ENCODE peak calls at places on chromosomes 6 and 20, in eight cellular contexts. One of them, this sample, is unnamed.

GRCh38 chr20:23244916-23245552 is 105.6 kb upstream of the NXT1 start:
- DNase-seq in endothelial cell of umbilical vein: no peak
- DNase-seq in tibial nerve: no peak
- DNase-seq in pancreas: no peak
- DNase-seq in naive thymus-derived CD4-positive, alpha-beta T cell: no peak
- DNase-seq in right lobe of liver: peak; percentile 31
- DNase-seq in mesendoderm: no peak
- DNase-seq in NT2/D1: no peak
- DNase-seq in this sample: no peak

GRCh38 chr6:158531566-158531965 is 28.3 kb upstream of the TMEM181 start:
- DNase-seq in endothelial cell of umbilical vein: no peak
- DNase-seq in tibial nerve: no peak
- DNase-seq in pancreas: no peak
- DNase-seq in naive thymus-derived CD4-positive, alpha-beta T cell: no peak
- DNase-seq in right lobe of liver: no peak
- DNase-seq in mesendoderm: no peak
- DNase-seq in NT2/D1: no peak
- DNase-seq in this sample: no peak

GRCh38 chr20:46963758-46964181 is 69.1 kb downstream of the EYA2 start:
- DNase-seq in endothelial cell of umbilical vein: no peak
- DNase-seq in tibial nerve: no peak
- DNase-seq in pancreas: no peak
- DNase-seq in naive thymus-derived CD4-positive, alpha-beta T cell: no peak
- DNase-seq in right lobe of liver: no peak
- DNase-seq in mesendoderm: no peak
- DNase-seq in NT2/D1: no peak
- DNase-seq in this sample: no peak

GRCh38 chr6:116556814-116557403 is 3.4 kb downstream of the CALHM4 start:
- DNase-seq in endothelial cell of umbilical vein: no peak
- DNase-seq in tibial nerve: no peak
- DNase-seq in pancreas: no peak
- DNase-seq in naive thymus-derived CD4-positive, alpha-beta T cell: no peak
- DNase-seq in right lobe of liver: no peak
- DNase-seq in mesendoderm: no peak
- DNase-seq in NT2/D1: no peak
- DNase-seq in this sample: no peak

GRCh38 chr6:83511901-83512681 is at the start of gene PRSS35:
- DNase-seq in endothelial cell of umbilical vein: peak; percentile 53
- DNase-seq in tibial nerve: no peak
- DNase-seq in pancreas: peak; percentile 46
- DNase-seq in naive thymus-derived CD4-positive, alpha-beta T cell: no peak
- DNase-seq in right lobe of liver: peak; percentile 53
- DNase-seq in mesendoderm: peak; percentile 95
- DNase-seq in NT2/D1: peak; percentile 50
- DNase-seq in this sample: no peak

GRCh38 chr6:5482619-5483018 is 221.3 kb downstream of the FARS2 start:
- DNase-seq in endothelial cell of umbilical vein: no peak
- DNase-seq in tibial nerve: no peak
- DNase-seq in pancreas: no peak
- DNase-seq in naive thymus-derived CD4-positive, alpha-beta T cell: no peak
- DNase-seq in right lobe of liver: no peak
- DNase-seq in mesendoderm: no peak
- DNase-seq in NT2/D1: no peak
- DNase-seq in this sample: no peak

GRCh38 chr6:55379895-55380294 is 52.6 kb downstream of the GFRAL start:
- DNase-seq in endothelial cell of umbilical vein: no peak
- DNase-seq in tibial nerve: no peak
- DNase-seq in pancreas: no peak
- DNase-seq in naive thymus-derived CD4-positive, alpha-beta T cell: no peak
- DNase-seq in right lobe of liver: no peak
- DNase-seq in mesendoderm: no peak
- DNase-seq in NT2/D1: no peak
- DNase-seq in this sample: no peak

GRCh38 chr20:20624914-20625313 is 87.5 kb downstream of the RALGAPA2 start:
- DNase-seq in endothelial cell of umbilical vein: no peak
- DNase-seq in tibial nerve: no peak
- DNase-seq in pancreas: no peak
- DNase-seq in naive thymus-derived CD4-positive, alpha-beta T cell: no peak
- DNase-seq in right lobe of liver: no peak
- DNase-seq in mesendoderm: no peak
- DNase-seq in NT2/D1: no peak
- DNase-seq in this sample: no peak

GRCh38 chr6:136059308-136059707 is 190.8 kb downstream of the MTFR2 start:
- DNase-seq in endothelial cell of umbilical vein: no peak
- DNase-seq in tibial nerve: no peak
- DNase-seq in pancreas: no peak
- DNase-seq in naive thymus-derived CD4-positive, alpha-beta T cell: no peak
- DNase-seq in right lobe of liver: no peak
- DNase-seq in mesendoderm: no peak
- DNase-seq in NT2/D1: no peak
- DNase-seq in this sample: no peak

GRCh38 chr6:3798211-3798909 is 46.8 kb upstream of the PXDC1 start:
- DNase-seq in endothelial cell of umbilical vein: peak; percentile 42
- DNase-seq in tibial nerve: no peak
- DNase-seq in pancreas: no peak
- DNase-seq in naive thymus-derived CD4-positive, alpha-beta T cell: no peak
- DNase-seq in right lobe of liver: no peak
- DNase-seq in mesendoderm: no peak
- DNase-seq in NT2/D1: no peak
- DNase-seq in this sample: no peak

GRCh38 chr6:131443514-131443913 is 129.5 kb upstream of the ARG1 start:
- DNase-seq in endothelial cell of umbilical vein: no peak
- DNase-seq in tibial nerve: no peak
- DNase-seq in pancreas: no peak
- DNase-seq in naive thymus-derived CD4-positive, alpha-beta T cell: no peak
- DNase-seq in right lobe of liver: no peak
- DNase-seq in mesendoderm: no peak
- DNase-seq in NT2/D1: no peak
- DNase-seq in this sample: no peak

GRCh38 chr20:6898928-6899327 is 131.4 kb downstream of the BMP2 start:
- DNase-seq in endothelial cell of umbilical vein: no peak
- DNase-seq in tibial nerve: no peak
- DNase-seq in pancreas: no peak
- DNase-seq in naive thymus-derived CD4-positive, alpha-beta T cell: no peak
- DNase-seq in right lobe of liver: no peak
- DNase-seq in mesendoderm: no peak
- DNase-seq in NT2/D1: no peak
- DNase-seq in this sample: no peak

GRCh38 chr20:57266251-57267157 is at the start of gene BMP7:
- DNase-seq in endothelial cell of umbilical vein: no peak
- DNase-seq in tibial nerve: peak; percentile 17
- DNase-seq in pancreas: no peak
- DNase-seq in naive thymus-derived CD4-positive, alpha-beta T cell: no peak
- DNase-seq in right lobe of liver: no peak
- DNase-seq in mesendoderm: peak; percentile 61
- DNase-seq in NT2/D1: no peak
- DNase-seq in this sample: no peak

GRCh38 chr6:79648315-79648714 is 17.2 kb downstream of the SH3BGRL2 start:
- DNase-seq in endothelial cell of umbilical vein: peak; percentile 38
- DNase-seq in tibial nerve: no peak
- DNase-seq in pancreas: no peak
- DNase-seq in naive thymus-derived CD4-positive, alpha-beta T cell: no peak
- DNase-seq in right lobe of liver: no peak
- DNase-seq in mesendoderm: no peak
- DNase-seq in NT2/D1: no peak
- DNase-seq in this sample: no peak

GRCh38 chr6:107941627-107942026 is 16.4 kb downstream of the SEC63 start:
- DNase-seq in endothelial cell of umbilical vein: no peak
- DNase-seq in tibial nerve: no peak
- DNase-seq in pancreas: no peak
- DNase-seq in naive thymus-derived CD4-positive, alpha-beta T cell: no peak
- DNase-seq in right lobe of liver: no peak
- DNase-seq in mesendoderm: peak; percentile 52
- DNase-seq in NT2/D1: no peak
- DNase-seq in this sample: no peak

GRCh38 chr6:125300992-125301434 is 754 bp downstream of the HDDC2 start:
- DNase-seq in endothelial cell of umbilical vein: peak; percentile 26
- DNase-seq in tibial nerve: no peak
- DNase-seq in pancreas: no peak
- DNase-seq in naive thymus-derived CD4-positive, alpha-beta T cell: no peak
- DNase-seq in right lobe of liver: no peak
- DNase-seq in mesendoderm: peak; percentile 21
- DNase-seq in NT2/D1: no peak
- DNase-seq in this sample: no peak

DNA sequence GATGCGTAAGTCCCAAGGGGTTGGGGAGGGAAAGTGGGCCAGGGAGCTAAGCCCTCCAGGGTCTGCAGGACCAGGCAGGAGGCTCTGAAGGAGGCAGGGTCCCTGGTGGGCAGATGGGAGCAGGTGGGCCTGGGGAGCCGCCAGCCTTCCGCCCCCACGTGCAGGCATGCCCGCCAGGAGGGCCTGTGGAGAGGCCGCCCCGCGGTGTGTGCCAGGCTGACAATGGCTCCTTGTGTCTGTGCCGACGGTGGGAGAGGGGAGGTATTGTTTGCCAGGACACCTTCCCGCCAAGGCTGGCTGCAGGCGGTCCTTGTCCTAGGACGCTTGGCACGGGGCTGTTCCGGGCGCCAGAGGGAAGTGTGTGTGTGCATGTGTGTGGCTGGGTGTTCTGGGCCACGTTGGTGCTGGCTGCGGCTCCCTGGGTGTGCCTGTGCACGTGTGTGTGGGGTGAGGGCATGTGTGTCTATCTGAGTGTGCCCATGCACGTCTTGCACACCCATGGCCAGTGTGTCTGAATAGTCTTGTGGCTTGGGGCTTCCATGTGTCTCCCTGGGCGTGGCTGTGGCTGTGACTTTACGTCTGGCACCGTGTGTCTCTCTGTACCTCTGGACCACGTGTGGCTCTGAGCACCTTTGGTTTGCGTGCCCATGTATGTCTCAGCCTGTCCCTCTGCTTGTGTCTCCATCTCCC is 153.0 kb downstream of the CEBPB start:
- DNase-seq in endothelial cell of umbilical vein: no peak
- DNase-seq in tibial nerve: no peak
- DNase-seq in pancreas: no peak
- DNase-seq in naive thymus-derived CD4-positive, alpha-beta T cell: no peak
- DNase-seq in right lobe of liver: no peak
- DNase-seq in mesendoderm: no peak
- DNase-seq in NT2/D1: no peak
- DNase-seq in this sample: no peak
- H3K4me1 ChIP-seq in endothelial cell of umbilical vein: peaks cover 21% of the 10 kb centered on the region
- H3K4me1 ChIP-seq in tibial nerve: peaks cover 45% of the 10 kb centered on the region
- H3K4me1 ChIP-seq in pancreas: no peaks in the 10 kb centered on the region
- H3K4me1 ChIP-seq in naive thymus-derived CD4-positive, alpha-beta T cell: peaks cover 14% of the 10 kb centered on the region
- H3K4me1 ChIP-seq in right lobe of liver: no peaks in the 10 kb centered on the region
- H3K4me1 ChIP-seq in mesendoderm: no peaks in the 10 kb centered on the region
- H3K4me1 ChIP-seq in NT2/D1: peaks cover 10% of the 10 kb centered on the region
- H3K4me1 ChIP-seq in this sample: peaks cover 2% of the 10 kb centered on the region

GRCh38 chr6:53813096-53813495 is 18.3 kb downstream of the LRRC1 start:
- DNase-seq in endothelial cell of umbilical vein: peak; percentile 53
- DNase-seq in tibial nerve: no peak
- DNase-seq in pancreas: no peak
- DNase-seq in naive thymus-derived CD4-positive, alpha-beta T cell: no peak
- DNase-seq in right lobe of liver: no peak
- DNase-seq in mesendoderm: no peak
- DNase-seq in NT2/D1: no peak
- DNase-seq in this sample: no peak
- H3K4me1 ChIP-seq in endothelial cell of umbilical vein: peaks cover 24% of the 10 kb centered on the region
- H3K4me1 ChIP-seq in tibial nerve: peaks cover 3% of the 10 kb centered on the region
- H3K4me1 ChIP-seq in pancreas: peaks cover 9% of the 10 kb centered on the region
- H3K4me1 ChIP-seq in naive thymus-derived CD4-positive, alpha-beta T cell: no peaks in the 10 kb centered on the region
- H3K4me1 ChIP-seq in right lobe of liver: no peaks in the 10 kb centered on the region
- H3K4me1 ChIP-seq in mesendoderm: peaks cover 11% of the 10 kb centered on the region
- H3K4me1 ChIP-seq in NT2/D1: peaks cover 2% of the 10 kb centered on the region
- H3K4me1 ChIP-seq in this sample: peaks cover 7% of the 10 kb centered on the region

DNA sequence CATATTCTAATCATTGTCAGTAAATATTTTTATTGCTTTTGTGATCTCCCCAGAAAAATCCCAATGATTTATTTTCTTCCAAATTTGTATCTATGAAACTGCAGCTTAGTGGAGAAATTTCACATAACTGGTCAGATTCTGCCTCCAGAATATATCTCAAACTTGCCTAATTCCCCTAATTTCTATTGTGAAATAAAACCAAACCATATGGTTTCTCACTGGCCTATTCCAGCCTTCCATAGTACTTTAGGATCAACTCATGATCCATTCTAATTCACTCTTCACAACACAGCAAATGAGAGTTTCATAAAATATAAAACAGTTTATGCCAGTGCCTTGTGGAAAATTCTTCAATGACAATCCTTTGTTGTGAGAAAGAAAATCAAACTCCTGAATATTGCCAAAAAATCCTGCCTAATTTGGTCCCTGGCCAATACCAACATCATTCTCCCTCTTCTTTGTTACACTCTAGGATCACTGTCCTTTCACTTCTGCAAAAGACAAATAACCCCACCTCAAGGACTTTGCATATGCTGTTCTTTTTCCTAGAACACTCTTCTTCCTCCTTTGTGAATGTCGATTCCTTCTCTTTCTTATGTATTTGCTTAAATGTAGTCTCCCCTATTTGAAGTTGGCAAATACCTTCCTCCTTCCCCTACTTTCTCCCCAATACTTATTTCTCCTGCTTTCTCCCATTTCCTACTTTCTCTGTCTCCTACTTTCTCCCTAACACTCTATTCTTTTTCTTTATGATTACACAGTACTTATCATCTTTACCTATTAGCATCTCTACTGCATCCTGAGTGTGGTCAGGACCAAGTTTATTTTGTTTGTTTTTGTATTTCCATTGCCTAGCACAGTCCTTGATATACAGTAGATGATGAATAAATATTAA is 587.5 kb downstream of the RFPL4B start:
- DNase-seq in endothelial cell of umbilical vein: peak; percentile 35
- DNase-seq in tibial nerve: no peak
- DNase-seq in pancreas: no peak
- DNase-seq in naive thymus-derived CD4-positive, alpha-beta T cell: no peak
- DNase-seq in right lobe of liver: no peak
- DNase-seq in mesendoderm: no peak
- DNase-seq in NT2/D1: no peak
- DNase-seq in this sample: no peak
- H3K4me1 ChIP-seq in endothelial cell of umbilical vein: peaks cover 19% of the 10 kb centered on the region
- H3K4me1 ChIP-seq in tibial nerve: peaks cover 16% of the 10 kb centered on the region
- H3K4me1 ChIP-seq in pancreas: no peaks in the 10 kb centered on the region
- H3K4me1 ChIP-seq in naive thymus-derived CD4-positive, alpha-beta T cell: no peaks in the 10 kb centered on the region
- H3K4me1 ChIP-seq in right lobe of liver: no peaks in the 10 kb centered on the region
- H3K4me1 ChIP-seq in mesendoderm: no peaks in the 10 kb centered on the region
- H3K4me1 ChIP-seq in NT2/D1: no peaks in the 10 kb centered on the region
- H3K4me1 ChIP-seq in this sample: no peaks in the 10 kb centered on the region

GRCh38 chr20:32204485-32205115 is 2.9 kb downstream of the PLAGL2 start:
- DNase-seq in endothelial cell of umbilical vein: no peak
- DNase-seq in tibial nerve: no peak
- DNase-seq in pancreas: no peak
- DNase-seq in naive thymus-derived CD4-positive, alpha-beta T cell: no peak
- DNase-seq in right lobe of liver: no peak
- DNase-seq in mesendoderm: no peak
- DNase-seq in NT2/D1: no peak
- DNase-seq in this sample: no peak

GRCh38 chr20:32207211-32207625 is 325 bp downstream of the PLAGL2 start:
- DNase-seq in endothelial cell of umbilical vein: no peak
- DNase-seq in tibial nerve: no peak
- DNase-seq in pancreas: no peak
- DNase-seq in naive thymus-derived CD4-positive, alpha-beta T cell: no peak
- DNase-seq in right lobe of liver: no peak
- DNase-seq in mesendoderm: no peak
- DNase-seq in NT2/D1: no peak
- DNase-seq in this sample: no peak

GRCh38 chr20:32205502-32206382 is 1.8 kb downstream of the PLAGL2 start:
- DNase-seq in endothelial cell of umbilical vein: no peak
- DNase-seq in tibial nerve: no peak
- DNase-seq in pancreas: no peak
- DNase-seq in naive thymus-derived CD4-positive, alpha-beta T cell: no peak
- DNase-seq in right lobe of liver: no peak
- DNase-seq in mesendoderm: no peak
- DNase-seq in NT2/D1: no peak
- DNase-seq in this sample: no peak

GRCh38 chr20:32207626-32208498 is at the start of the genes PLAGL2 and POFUT1:
- DNase-seq in endothelial cell of umbilical vein: peak; percentile 79
- DNase-seq in tibial nerve: peak; percentile 76
- DNase-seq in pancreas: peak; percentile 91
- DNase-seq in naive thymus-derived CD4-positive, alpha-beta T cell: peak; percentile 89
- DNase-seq in right lobe of liver: peak; percentile 94
- DNase-seq in mesendoderm: peak; percentile 87
- DNase-seq in NT2/D1: peak; percentile 51
- DNase-seq in this sample: peak; percentile 32

GRCh38 chr20:32206383-32207210 is 946 bp downstream of the PLAGL2 start:
- DNase-seq in endothelial cell of umbilical vein: no peak
- DNase-seq in tibial nerve: no peak
- DNase-seq in pancreas: no peak
- DNase-seq in naive thymus-derived CD4-positive, alpha-beta T cell: no peak
- DNase-seq in right lobe of liver: no peak
- DNase-seq in mesendoderm: no peak
- DNase-seq in NT2/D1: no peak
- DNase-seq in this sample: no peak
- H3K4me1 ChIP-seq in endothelial cell of umbilical vein: peaks cover 21% of the 10 kb centered on the region
- H3K4me1 ChIP-seq in tibial nerve: peaks cover 73% of the 10 kb centered on the region
- H3K4me1 ChIP-seq in pancreas: peaks cover 35% of the 10 kb centered on the region
- H3K4me1 ChIP-seq in naive thymus-derived CD4-positive, alpha-beta T cell: peaks cover 35% of the 10 kb centered on the region
- H3K4me1 ChIP-seq in right lobe of liver: peaks cover 58% of the 10 kb centered on the region
- H3K4me1 ChIP-seq in mesendoderm: peaks cover 7% of the 10 kb centered on the region
- H3K4me1 ChIP-seq in NT2/D1: peaks cover 2% of the 10 kb centered on the region
- H3K4me1 ChIP-seq in this sample: peaks cover 36% of the 10 kb centered on the region